ENCODE peak calls at places on chromosomes 13 and 19, in four cellular contexts. N is suprapubic skin, C is trophoblast cell, L is IMR-90. B is an unnamed sample. For H3K36me3, the result is how much of the 10 kb centered on the place peaks cover.

GRCh38 chr13:53921473-53921872 is 892.9 kb downstream of the OLFM4 start:
- DNase-seq in C (no peak), N (no peak), L (no peak), B (peak)

GRCh38 chr19:39351537-39352037 is 9.4 kb downstream of the SAMD4B start:
- DNase-seq in L (peak), C (no peak), N (no peak), B (peak)

GRCh38 chr13:73235385-73235784 is 176.6 kb downstream of the KLF5 start:
- DNase-seq in N (peak), C (no peak), L (no peak), B (no peak)

GRCh38 chr19:6087074-6087506 is 23.2 kb downstream of the RFX2 start:
- DNase-seq in C (peak), N (no peak), L (no peak), B (no peak)

GRCh38 chr13:27599845-27600553 is 20.3 kb downstream of the LNX2 start:
- DNase-seq in C (peak), N (no peak), L (peak), B (no peak)

GRCh38 chr13:110231348-110232047 is 75.5 kb downstream of the COL4A1 start:
- DNase-seq in L (no peak), C (no peak), N (no peak), B (no peak)

GRCh38 chr13:50990540-50991506 is 81.2 kb downstream of the RNASEH2B start:
- DNase-seq in C (no peak), L (peak), N (no peak), B (peak)

GRCh38 chr13:79403113-79403512 is 2.9 kb downstream of the RBM26 start:
- DNase-seq in N (no peak), L (no peak), C (no peak), B (no peak)

GRCh38 chr19:6753178-6754031 is 13.8 kb downstream of the SH2D3A start:
- DNase-seq in N (peak), L (peak), C (peak), B (peak)

GRCh38 chr19:44021221-44021620 is 4.0 kb upstream of the ZNF222 start:
- DNase-seq in C (no peak), L (no peak), N (no peak), B (no peak)

GRCh38 chr19:7869910-7870511 is 4.2 kb downstream of the PRR36 start:
- DNase-seq in N (peak), L (peak), C (peak), B (no peak)

GRCh38 chr13:98810746-98811145 is 58.3 kb upstream of the SLC15A1 start:
- DNase-seq in N (no peak), L (no peak), C (no peak), B (no peak)

GRCh38 chr19:29188704-29189375 is 24.1 kb downstream of the UQCRFS1 start:
- DNase-seq in C (no peak), L (peak), N (no peak), B (no peak)

GRCh38 chr13:112960671-112961070 is 8.3 kb upstream of the MCF2L start:
- DNase-seq in C (no peak), L (no peak), N (peak), B (peak)

GRCh38 chr19:39398297-39398864 is 7.2 kb downstream of the MED29 start:
- DNase-seq in N (peak), L (peak), C (peak), B (peak)

GRCh38 chr19:33024398-33024797 is 40.3 kb downstream of the RHPN2 start:
- DNase-seq in C (peak), L (no peak), N (no peak), B (no peak)

GRCh38 chr19:15864824-15865223 is 33.0 kb downstream of the CYP4F2 start:
- DNase-seq in N (no peak), C (no peak), L (no peak), B (no peak)

GRCh38 chr19:42201489-42202289 is 15.8 kb downstream of the DEDD2 start:
- DNase-seq in C (peak), N (no peak), L (no peak), B (peak)

GRCh38 chr13:110479215-110479545 is 82.3 kb downstream of the RAB20 start:
- DNase-seq in L (no peak), C (no peak), N (no peak), B (no peak)

GRCh38 chr13:59750860-59751259 is 412.9 kb downstream of the DIAPH3 start:
- DNase-seq in N (no peak), C (peak), L (peak), B (no peak)

GRCh38 chr19:676343-677105 is at the start of gene FSTL3:
- DNase-seq in C (peak), N (peak), L (no peak), B (peak)

GRCh38 chr13:32047796-32048195 is 16.2 kb downstream of the FRY start:
- DNase-seq in L (no peak), C (no peak), N (no peak), B (no peak)

GRCh38 chr19:15195381-15195964 is 5.3 kb downstream of the NOTCH3 start:
- DNase-seq in N (peak), C (peak), L (peak), B (peak)

GRCh38 chr13:67224148-67224846 is 5.8 kb downstream of the PCDH9 start:
- DNase-seq in L (peak), C (peak), N (peak), B (peak)

GRCh38 chr13:26320766-26321165 is 66.8 kb downstream of the CDK8 start:
- DNase-seq in C (no peak), N (no peak), L (no peak), B (no peak)

GRCh38 chr13:107079423-107080099 is 511.6 kb upstream of the ARGLU1 start:
- DNase-seq in L (no peak), N (no peak), C (no peak), B (no peak)

GRCh38 chr13:98447881-98448641 is 128.8 kb downstream of the STK24 start:
- DNase-seq in N (no peak), L (no peak), C (no peak), B (no peak)

GRCh38 chr19:18995804-18996241 is 37.5 kb downstream of the SUGP2 start:
- DNase-seq in C (peak), N (no peak), L (peak), B (peak)

GRCh38 chr13:71360041-71360440 is 507.0 kb downstream of the DACH1 start:
- DNase-seq in L (no peak), N (no peak), C (no peak), B (no peak)

GRCh38 chr13:112777637-112778406 is 88.0 kb downstream of the ATP11A start:
- DNase-seq in L (no peak), C (peak), N (peak), B (peak)

GRCh38 chr13:20512042-20512683 is 13.5 kb downstream of the CRYL1 start:
- DNase-seq in L (no peak), C (peak), N (no peak), B (no peak)

GRCh38 chr13:29946093-29946492 is 95.7 kb upstream of the UBL3 start:
- DNase-seq in C (no peak), L (no peak), N (no peak), B (no peak)

GRCh38 chr13:97712770-97713169 is 240.7 kb upstream of the IPO5 start:
- DNase-seq in C (no peak), N (no peak), L (no peak), B (no peak)

GRCh38 chr13:94590744-94591143 is 5.2 kb downstream of the TGDS start:
- DNase-seq in N (no peak), L (no peak), C (no peak), B (no peak)
- H3K36me3 ChIP-seq in N (under half), L (under half), C (under half), B (under half)

GRCh38 chr19:2140193-2140545 is 11.2 kb downstream of the AP3D1 start:
- DNase-seq in N (no peak), C (no peak), L (no peak), B (peak)
- H3K36me3 ChIP-seq in N (under half), C (half or more), L (under half), B (under half)

GRCh38 chr13:43802511-43802910 is 15.7 kb upstream of the ENOX1 start:
- DNase-seq in C (no peak), L (no peak), N (no peak), B (no peak)
- H3K36me3 ChIP-seq in C (under half), L (under half), N (under half), B (under half)

GRCh38 chr19:2116507-2116906 is 19.8 kb downstream of the IZUMO4 start:
- DNase-seq in C (no peak), L (no peak), N (no peak), B (no peak)
- H3K36me3 ChIP-seq in C (half or more), L (half or more), N (half or more), B (under half)

GRCh38 chr19:24127601-24128000 is 40.6 kb downstream of the ZNF254 start:
- DNase-seq in C (no peak), L (no peak), N (no peak), B (no peak)
- H3K36me3 ChIP-seq in C (under half), L (under half), N (under half), B (under half)